ENCODE peak calls at places on chromosomes 13 and 19, in nine cellular contexts. One of them, this sample, is unnamed.

GRCh38 chr19:13849991-13850909 is 26.7 kb upstream of the NANOS3 start:
- DNase-seq in cardiac fibroblast: peak
- DNase-seq in adrenal gland: peak
- DNase-seq in psoas muscle: peak
- DNase-seq in heart left ventricle: peak
- DNase-seq in H1: peak
- DNase-seq in mammary epithelial cell: peak
- DNase-seq in fibroblast of the aortic adventitia: peak
- DNase-seq in lower lobe of right lung: peak
- DNase-seq in this sample: peak

GRCh38 chr13:27171244-27171829 is at the start of gene USP12:
- DNase-seq in lower lobe of right lung: peak
- DNase-seq in adrenal gland: no peak
- DNase-seq in cardiac fibroblast: peak
- DNase-seq in H1: peak
- DNase-seq in heart left ventricle: peak
- DNase-seq in mammary epithelial cell: peak
- DNase-seq in fibroblast of the aortic adventitia: no peak
- DNase-seq in psoas muscle: no peak
- DNase-seq in this sample: no peak

GRCh38 chr13:97627566-97627965 is 193.6 kb downstream of the RAP2A start:
- DNase-seq in cardiac fibroblast: peak
- DNase-seq in mammary epithelial cell: peak
- DNase-seq in heart left ventricle: peak
- DNase-seq in adrenal gland: peak
- DNase-seq in fibroblast of the aortic adventitia: peak
- DNase-seq in lower lobe of right lung: no peak
- DNase-seq in psoas muscle: peak
- DNase-seq in H1: no peak
- DNase-seq in this sample: peak

GRCh38 chr13:101149735-101150380 is 266.4 kb downstream of the NALCN start:
- DNase-seq in heart left ventricle: no peak
- DNase-seq in psoas muscle: no peak
- DNase-seq in adrenal gland: no peak
- DNase-seq in cardiac fibroblast: peak
- DNase-seq in lower lobe of right lung: no peak
- DNase-seq in mammary epithelial cell: peak
- DNase-seq in fibroblast of the aortic adventitia: peak
- DNase-seq in H1: no peak
- DNase-seq in this sample: peak

GRCh38 chr19:16200038-16200775 is 2.5 kb downstream of the AP1M1 start:
- DNase-seq in fibroblast of the aortic adventitia: peak
- DNase-seq in adrenal gland: no peak
- DNase-seq in heart left ventricle: no peak
- DNase-seq in mammary epithelial cell: no peak
- DNase-seq in cardiac fibroblast: peak
- DNase-seq in psoas muscle: peak
- DNase-seq in lower lobe of right lung: peak
- DNase-seq in H1: no peak
- DNase-seq in this sample: peak

GRCh38 chr19:6793411-6793810 is 20.9 kb downstream of the VAV1 start:
- DNase-seq in mammary epithelial cell: no peak
- DNase-seq in lower lobe of right lung: no peak
- DNase-seq in fibroblast of the aortic adventitia: no peak
- DNase-seq in cardiac fibroblast: no peak
- DNase-seq in psoas muscle: no peak
- DNase-seq in heart left ventricle: no peak
- DNase-seq in adrenal gland: no peak
- DNase-seq in H1: no peak
- DNase-seq in this sample: no peak

GRCh38 chr19:40559394-40559793 is 17.3 kb upstream of the SHKBP1 start:
- DNase-seq in lower lobe of right lung: no peak
- DNase-seq in heart left ventricle: no peak
- DNase-seq in cardiac fibroblast: no peak
- DNase-seq in psoas muscle: no peak
- DNase-seq in mammary epithelial cell: no peak
- DNase-seq in H1: no peak
- DNase-seq in fibroblast of the aortic adventitia: no peak
- DNase-seq in adrenal gland: no peak
- DNase-seq in this sample: no peak

GRCh38 chr13:113975416-113975815 is 1.5 kb upstream of the C13orf46 start:
- DNase-seq in adrenal gland: no peak
- DNase-seq in mammary epithelial cell: no peak
- DNase-seq in lower lobe of right lung: no peak
- DNase-seq in H1: no peak
- DNase-seq in cardiac fibroblast: no peak
- DNase-seq in psoas muscle: peak
- DNase-seq in fibroblast of the aortic adventitia: no peak
- DNase-seq in heart left ventricle: no peak
- DNase-seq in this sample: no peak

GRCh38 chr19:48777139-48777538 is 21.8 kb downstream of the FGF21 start:
- DNase-seq in mammary epithelial cell: no peak
- DNase-seq in psoas muscle: no peak
- DNase-seq in adrenal gland: no peak
- DNase-seq in lower lobe of right lung: no peak
- DNase-seq in cardiac fibroblast: no peak
- DNase-seq in heart left ventricle: no peak
- DNase-seq in H1: no peak
- DNase-seq in fibroblast of the aortic adventitia: no peak
- DNase-seq in this sample: no peak

GRCh38 chr13:31444266-31444862 is 244.6 kb downstream of the B3GLCT start:
- DNase-seq in heart left ventricle: peak
- DNase-seq in lower lobe of right lung: no peak
- DNase-seq in cardiac fibroblast: peak
- DNase-seq in adrenal gland: no peak
- DNase-seq in fibroblast of the aortic adventitia: peak
- DNase-seq in psoas muscle: peak
- DNase-seq in mammary epithelial cell: no peak
- DNase-seq in H1: no peak
- DNase-seq in this sample: no peak

GRCh38 chr13:30422056-30422914 is at the start of gene UBE2L5:
- DNase-seq in heart left ventricle: peak
- DNase-seq in psoas muscle: peak
- DNase-seq in H1: peak
- DNase-seq in fibroblast of the aortic adventitia: peak
- DNase-seq in adrenal gland: peak
- DNase-seq in mammary epithelial cell: peak
- DNase-seq in cardiac fibroblast: peak
- DNase-seq in lower lobe of right lung: peak
- DNase-seq in this sample: peak

GRCh38 chr13:113567681-113568080 is 16.9 kb upstream of the TFDP1 start:
- DNase-seq in H1: peak
- DNase-seq in fibroblast of the aortic adventitia: no peak
- DNase-seq in psoas muscle: no peak
- DNase-seq in mammary epithelial cell: no peak
- DNase-seq in cardiac fibroblast: no peak
- DNase-seq in adrenal gland: peak
- DNase-seq in lower lobe of right lung: no peak
- DNase-seq in heart left ventricle: no peak
- DNase-seq in this sample: no peak

GRCh38 chr13:26449063-26449848 is 108.2 kb upstream of the WASF3 start:
- DNase-seq in mammary epithelial cell: peak
- DNase-seq in fibroblast of the aortic adventitia: no peak
- DNase-seq in psoas muscle: no peak
- DNase-seq in H1: no peak
- DNase-seq in lower lobe of right lung: no peak
- DNase-seq in heart left ventricle: no peak
- DNase-seq in cardiac fibroblast: no peak
- DNase-seq in adrenal gland: no peak
- DNase-seq in this sample: peak

GRCh38 chr13:109274188-109274821 is 512.1 kb downstream of the IRS2 start:
- DNase-seq in adrenal gland: peak
- DNase-seq in heart left ventricle: no peak
- DNase-seq in lower lobe of right lung: peak
- DNase-seq in fibroblast of the aortic adventitia: peak
- DNase-seq in mammary epithelial cell: peak
- DNase-seq in psoas muscle: no peak
- DNase-seq in H1: no peak
- DNase-seq in cardiac fibroblast: peak
- DNase-seq in this sample: peak

GRCh38 chr19:38277969-38278680 is 13.8 kb downstream of the SPINT2 start:
- DNase-seq in lower lobe of right lung: peak
- DNase-seq in cardiac fibroblast: peak
- DNase-seq in heart left ventricle: peak
- DNase-seq in psoas muscle: peak
- DNase-seq in adrenal gland: peak
- DNase-seq in H1: no peak
- DNase-seq in mammary epithelial cell: no peak
- DNase-seq in fibroblast of the aortic adventitia: peak
- DNase-seq in this sample: no peak

GRCh38 chr19:51091126-51091525 is 8.4 kb upstream of the KLK14 start:
- DNase-seq in psoas muscle: no peak
- DNase-seq in lower lobe of right lung: no peak
- DNase-seq in fibroblast of the aortic adventitia: no peak
- DNase-seq in H1: no peak
- DNase-seq in cardiac fibroblast: no peak
- DNase-seq in adrenal gland: no peak
- DNase-seq in mammary epithelial cell: no peak
- DNase-seq in heart left ventricle: no peak
- DNase-seq in this sample: no peak

DNA sequence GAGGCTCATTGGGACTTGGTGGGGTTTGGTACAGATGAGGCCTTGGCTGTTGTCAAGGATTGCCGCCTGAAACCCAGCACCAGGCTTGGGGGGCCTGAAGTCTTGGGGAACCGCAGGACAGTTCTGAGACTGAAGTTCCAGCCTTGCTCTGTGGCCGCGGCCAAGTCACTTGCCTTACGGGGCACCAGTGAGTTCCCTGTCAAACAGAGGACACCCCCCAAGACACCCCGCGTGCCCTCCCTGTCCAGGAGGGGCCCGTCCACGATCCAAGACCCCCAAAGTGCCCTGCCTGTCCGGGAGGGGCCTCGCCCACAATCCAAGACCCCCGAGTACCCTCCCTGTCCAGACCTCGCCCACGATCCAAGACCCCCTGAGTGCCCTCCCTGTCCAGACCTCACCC is 2.5 kb downstream of the CDC34 start:
- DNase-seq in heart left ventricle: no peak
- DNase-seq in H1: no peak
- DNase-seq in mammary epithelial cell: no peak
- DNase-seq in cardiac fibroblast: no peak
- DNase-seq in adrenal gland: no peak
- DNase-seq in psoas muscle: no peak
- DNase-seq in lower lobe of right lung: no peak
- DNase-seq in fibroblast of the aortic adventitia: no peak
- DNase-seq in this sample: no peak
- H3K4me3 ChIP-seq in heart left ventricle: peak
- H3K4me3 ChIP-seq in H1: no peak
- H3K4me3 ChIP-seq in mammary epithelial cell: no peak
- H3K4me3 ChIP-seq in cardiac fibroblast: peak
- H3K4me3 ChIP-seq in adrenal gland: no peak
- H3K4me3 ChIP-seq in psoas muscle: peak
- H3K4me3 ChIP-seq in lower lobe of right lung: peak
- H3K4me3 ChIP-seq in fibroblast of the aortic adventitia: peak
- H3K4me3 ChIP-seq in this sample: no peak

GRCh38 chr19:1466461-1467227 is 12.4 kb downstream of the C19orf25 start:
- DNase-seq in lower lobe of right lung: no peak
- DNase-seq in psoas muscle: peak
- DNase-seq in cardiac fibroblast: no peak
- DNase-seq in heart left ventricle: peak
- DNase-seq in H1: peak
- DNase-seq in adrenal gland: no peak
- DNase-seq in fibroblast of the aortic adventitia: no peak
- DNase-seq in mammary epithelial cell: no peak
- DNase-seq in this sample: no peak

GRCh38 chr19:1467228-1467511 is 11.8 kb downstream of the C19orf25 start:
- DNase-seq in fibroblast of the aortic adventitia: no peak
- DNase-seq in psoas muscle: no peak
- DNase-seq in cardiac fibroblast: no peak
- DNase-seq in adrenal gland: no peak
- DNase-seq in lower lobe of right lung: no peak
- DNase-seq in heart left ventricle: peak
- DNase-seq in mammary epithelial cell: no peak
- DNase-seq in H1: no peak
- DNase-seq in this sample: no peak

GRCh38 chr19:1466018-1466460 is 13.0 kb downstream of the C19orf25 start:
- DNase-seq in H1: peak
- DNase-seq in lower lobe of right lung: no peak
- DNase-seq in heart left ventricle: peak
- DNase-seq in cardiac fibroblast: no peak
- DNase-seq in adrenal gland: peak
- DNase-seq in mammary epithelial cell: no peak
- DNase-seq in fibroblast of the aortic adventitia: no peak
- DNase-seq in psoas muscle: no peak
- DNase-seq in this sample: no peak

GRCh38 chr19:1467512-1468273 is 11.3 kb downstream of the C19orf25 start:
- DNase-seq in adrenal gland: no peak
- DNase-seq in mammary epithelial cell: no peak
- DNase-seq in cardiac fibroblast: no peak
- DNase-seq in heart left ventricle: peak
- DNase-seq in fibroblast of the aortic adventitia: no peak
- DNase-seq in psoas muscle: peak
- DNase-seq in H1: peak
- DNase-seq in lower lobe of right lung: no peak
- DNase-seq in this sample: no peak

GRCh38 chr19:1465191-1466016 is 13.6 kb downstream of the C19orf25 start:
- DNase-seq in heart left ventricle: no peak
- DNase-seq in lower lobe of right lung: no peak
- DNase-seq in adrenal gland: peak
- DNase-seq in cardiac fibroblast: peak
- DNase-seq in H1: peak
- DNase-seq in psoas muscle: peak
- DNase-seq in fibroblast of the aortic adventitia: no peak
- DNase-seq in mammary epithelial cell: peak
- DNase-seq in this sample: peak
- TF ChIP-seq CTCF in heart left ventricle: peak
- TF ChIP-seq CTCF in lower lobe of right lung: peak
- TF ChIP-seq CTCF in adrenal gland: no peak
- TF ChIP-seq CTCF in cardiac fibroblast: peak
- TF ChIP-seq CTCF in H1: peak
- TF ChIP-seq CTCF in psoas muscle: peak
- TF ChIP-seq CTCF in fibroblast of the aortic adventitia: peak
- TF ChIP-seq CTCF in mammary epithelial cell: peak
- TF ChIP-seq CTCF in this sample: peak

GRCh38 chr13:41589434-41589833 is 132.1 kb downstream of the RGCC start:
- DNase-seq in cardiac fibroblast: no peak
- DNase-seq in heart left ventricle: no peak
- DNase-seq in psoas muscle: no peak
- DNase-seq in adrenal gland: no peak
- DNase-seq in fibroblast of the aortic adventitia: no peak
- DNase-seq in lower lobe of right lung: no peak
- DNase-seq in H1: no peak
- DNase-seq in mammary epithelial cell: no peak
- DNase-seq in this sample: no peak
- H3K4me3 ChIP-seq in cardiac fibroblast: no peak
- H3K4me3 ChIP-seq in heart left ventricle: no peak
- H3K4me3 ChIP-seq in psoas muscle: no peak
- H3K4me3 ChIP-seq in adrenal gland: no peak
- H3K4me3 ChIP-seq in fibroblast of the aortic adventitia: no peak
- H3K4me3 ChIP-seq in lower lobe of right lung: no peak
- H3K4me3 ChIP-seq in H1: no peak
- H3K4me3 ChIP-seq in mammary epithelial cell: no peak
- H3K4me3 ChIP-seq in this sample: no peak

DNA sequence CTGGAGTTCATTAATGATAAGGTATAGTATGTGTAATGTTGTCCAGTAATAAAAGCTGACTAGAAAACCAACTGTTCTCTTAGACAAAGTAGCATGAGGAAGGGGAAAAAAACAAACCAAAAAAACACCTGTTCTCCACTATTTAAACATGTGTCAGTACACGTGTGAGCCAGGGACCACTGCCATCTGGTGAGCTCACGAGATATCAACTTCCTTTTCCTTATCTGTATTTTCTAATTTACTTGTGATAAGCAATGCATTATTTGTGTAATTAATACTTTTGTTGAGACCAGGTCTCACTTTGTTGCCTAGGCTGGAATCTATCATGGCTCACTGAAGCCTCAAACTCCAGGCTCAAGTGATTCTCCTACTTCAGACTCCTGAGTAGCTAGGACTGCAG is 4.3 kb upstream of the SIX5 start:
- DNase-seq in mammary epithelial cell: no peak
- DNase-seq in cardiac fibroblast: no peak
- DNase-seq in H1: no peak
- DNase-seq in psoas muscle: no peak
- DNase-seq in adrenal gland: no peak
- DNase-seq in heart left ventricle: no peak
- DNase-seq in fibroblast of the aortic adventitia: no peak
- DNase-seq in lower lobe of right lung: no peak
- DNase-seq in this sample: no peak
- TF ChIP-seq CTCF in mammary epithelial cell: no peak
- TF ChIP-seq CTCF in cardiac fibroblast: no peak
- TF ChIP-seq CTCF in H1: no peak
- TF ChIP-seq CTCF in psoas muscle: no peak
- TF ChIP-seq CTCF in adrenal gland: no peak
- TF ChIP-seq CTCF in heart left ventricle: no peak
- TF ChIP-seq CTCF in fibroblast of the aortic adventitia: no peak
- TF ChIP-seq CTCF in lower lobe of right lung: no peak
- TF ChIP-seq CTCF in this sample: no peak